ENCODE peak calls at places on chromosomes 11 and 22, in seven cellular contexts. C is Caco-2; G is H9; Q is mammary epithelial cell; J is psoas muscle; M is breast epithelium; Y is CD8-positive, alpha-beta memory T cell. H is an unnamed sample.

GRCh38 chr11:44983786-44984185 is 33.1 kb upstream of the TP53I11 start:
- DNase-seq in C (no peak), M (peak; percentile 12), J (no peak), Q (no peak), Y (no peak), G (no peak), H (no peak)

GRCh38 chr22:31497148-31497938 is 1.0 kb downstream of the SFI1 start:
- DNase-seq in G (no peak), C (no peak), J (no peak), Q (no peak), M (no peak), Y (no peak), H (no peak)

GRCh38 chr22:32075997-32076725 is 33.1 kb downstream of the SLC5A1 start:
- DNase-seq in M (no peak), Y (no peak), G (no peak), Q (no peak), J (no peak), C (no peak), H (no peak)

GRCh38 chr11:71484248-71485062 is 31.5 kb downstream of the NADSYN1 start:
- DNase-seq in Y (no peak), J (no peak), Q (no peak), G (no peak), C (no peak), M (no peak), H (no peak)

GRCh38 chr11:134566311-134566710 is 154.3 kb upstream of the B3GAT1 start:
- DNase-seq in Y (no peak), G (no peak), J (no peak), M (no peak), C (no peak), Q (no peak), H (no peak)

GRCh38 chr11:130472434-130472961 is 24.1 kb downstream of the ADAMTS15 start:
- DNase-seq in Q (no peak), J (no peak), G (no peak), C (no peak), M (no peak), Y (no peak), H (no peak)

GRCh38 chr11:58392741-58393140 is 13.9 kb downstream of the OR5B3 start:
- DNase-seq in Y (no peak), J (no peak), G (no peak), Q (peak; percentile 45), C (no peak), M (no peak), H (no peak)

GRCh38 chr22:40001800-40002577 is 7.2 kb downstream of the FAM83F start:
- DNase-seq in G (no peak), M (no peak), C (no peak), Q (peak; percentile 65), Y (no peak), J (no peak), H (no peak)

GRCh38 chr11:63814383-63814736 is 1.1 kb downstream of the SPINDOC start:
- DNase-seq in M (no peak), Y (no peak), J (no peak), G (no peak), C (no peak), Q (peak; percentile 15), H (no peak)

GRCh38 chr22:19123936-19124335 is 1.7 kb upstream of the DGCR2 start:
- DNase-seq in G (no peak), Y (no peak), M (no peak), J (no peak), Q (no peak), C (no peak), H (no peak)

GRCh38 chr22:45994516-45995404 is 17.8 kb upstream of the WNT7B start:
- DNase-seq in G (peak; percentile 87), Q (peak; percentile 40), M (peak; percentile 89), C (peak; percentile 90), Y (peak; percentile 75), J (peak; percentile 87), H (peak; percentile 73)

GRCh38 chr22:50627914-50628542 is at the start of gene ARSA:
- DNase-seq in Q (peak; percentile 76), C (peak; percentile 80), M (peak; percentile 86), Y (peak; percentile 75), G (peak; percentile 86), J (peak; percentile 89), H (peak; percentile 89)

GRCh38 chr11:108559340-108559739 is 34.2 kb downstream of the EXPH5 start:
- DNase-seq in J (no peak), Y (no peak), M (no peak), G (no peak), Q (peak; percentile 69), C (no peak), H (no peak)

GRCh38 chr11:30991376-30991775 is 378.2 kb downstream of the DCDC1 start:
- DNase-seq in C (no peak), J (no peak), M (no peak), Y (no peak), G (no peak), Q (no peak), H (no peak)

GRCh38 chr11:58625086-58625485 is 2.6 kb downstream of the CNTF start:
- DNase-seq in Q (no peak), Y (no peak), G (no peak), J (no peak), M (no peak), C (no peak), H (no peak)

GRCh38 chr22:50175921-50176849 is 5.7 kb downstream of the PANX2 start:
- DNase-seq in C (no peak), J (no peak), G (no peak), Y (no peak), Q (no peak), M (no peak), H (no peak)

GRCh38 chr22:49449377-49449776 is 378.3 kb downstream of the BRD1 start:
- DNase-seq in J (no peak), Y (no peak), C (no peak), M (no peak), G (no peak), Q (no peak), H (no peak)

GRCh38 chr11:3835100-3835485 is 5.7 kb downstream of the RHOG start:
- DNase-seq in Y (no peak), Q (no peak), G (no peak), J (no peak), M (no peak), C (no peak), H (no peak)

GRCh38 chr22:35231585-35232084 is 25.7 kb upstream of the HMGXB4 start:
- DNase-seq in M (peak; percentile 81), Q (peak; percentile 68), Y (peak; percentile 41), C (peak; percentile 81), J (peak; percentile 44), G (peak; percentile 86), H (peak; percentile 53)

DNA sequence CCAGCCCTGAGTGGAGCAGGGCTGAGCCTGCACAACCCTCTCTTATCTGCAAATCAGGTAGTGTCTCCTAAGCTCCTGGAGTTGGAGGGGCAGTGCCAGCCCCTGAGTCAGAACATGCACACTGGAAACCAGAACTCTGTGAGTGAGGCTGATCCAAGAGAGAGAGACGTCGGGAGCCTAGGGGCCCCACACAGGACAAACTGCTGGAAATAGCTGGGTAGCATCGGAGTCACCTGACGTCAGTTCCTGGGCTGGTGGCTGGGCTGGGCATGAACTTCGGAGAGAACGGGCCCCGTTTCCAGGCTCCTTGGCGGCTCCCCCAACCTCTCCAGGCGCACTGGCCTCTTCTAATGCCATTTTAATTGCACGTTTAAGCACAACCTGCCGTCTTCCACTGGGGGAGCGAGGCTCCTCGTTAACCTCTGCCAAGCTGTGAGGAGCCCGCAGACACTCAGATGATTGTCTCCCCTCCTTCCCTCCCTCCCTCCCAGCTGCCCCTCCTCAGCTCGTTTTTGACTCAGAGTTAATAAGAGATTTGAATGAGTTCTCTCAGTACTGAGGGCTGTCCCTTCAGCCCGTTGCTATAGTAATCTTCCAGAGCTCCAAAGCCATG is 191.2 kb upstream of the TBCEL start:
- DNase-seq in J (no peak), Q (no peak), M (no peak), C (no peak), Y (no peak), G (no peak), H (no peak)
- H3K27me3 ChIP-seq in J (peaks cover 5% of the 10 kb centered on the region), Q (no peaks in the 10 kb centered on the region), M (no peaks in the 10 kb centered on the region), C (no peaks in the 10 kb centered on the region), Y (no peaks in the 10 kb centered on the region), G (no peaks in the 10 kb centered on the region), H (no peaks in the 10 kb centered on the region)

DNA sequence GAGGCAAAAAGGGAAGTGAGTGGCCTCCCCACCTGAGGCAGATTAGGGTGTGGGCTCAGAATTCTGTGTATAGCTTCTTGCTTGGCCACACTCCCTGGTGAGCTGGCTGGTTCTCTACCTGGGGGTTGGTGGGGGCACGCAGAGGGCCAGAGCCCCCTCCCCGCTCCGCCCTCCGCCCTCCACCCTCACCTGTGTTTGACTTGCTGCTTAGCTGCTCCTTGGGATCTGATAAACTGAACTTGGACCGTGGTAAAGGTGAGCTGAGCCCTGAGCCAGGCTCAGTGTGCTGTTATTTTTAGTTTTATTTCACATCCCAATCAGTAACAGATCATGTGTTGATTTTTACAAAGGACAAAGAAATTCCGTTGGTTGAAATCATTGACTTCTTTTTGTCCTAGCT is 1.9 kb downstream of the OVOL1 start:
- DNase-seq in Q (no peak), J (no peak), M (no peak), C (no peak), Y (no peak), G (peak; percentile 27), H (no peak)
- H3K27me3 ChIP-seq in Q (no peaks in the 10 kb centered on the region), J (peaks cover 27% of the 10 kb centered on the region), M (peaks cover 10% of the 10 kb centered on the region), C (no peaks in the 10 kb centered on the region), Y (peaks cover 26% of the 10 kb centered on the region), G (peaks cover 21% of the 10 kb centered on the region), H (peaks cover 25% of the 10 kb centered on the region)

GRCh38 chr11:19327280-19327679 is 86.5 kb upstream of the E2F8 start:
- DNase-seq in G (no peak), J (no peak), Q (no peak), C (no peak), Y (no peak), M (no peak), H (no peak)

GRCh38 chr11:19329910-19330309 is 89.2 kb upstream of the E2F8 start:
- DNase-seq in M (no peak), C (no peak), G (no peak), Q (no peak), J (no peak), Y (no peak), H (no peak)

GRCh38 chr11:19326499-19326898 is 85.8 kb upstream of the E2F8 start:
- DNase-seq in M (no peak), Q (no peak), Y (no peak), C (no peak), G (no peak), J (no peak), H (no peak)

GRCh38 chr11:19332476-19332875 is 91.7 kb upstream of the E2F8 start:
- DNase-seq in Q (no peak), G (no peak), Y (no peak), C (no peak), M (no peak), J (no peak), H (no peak)

GRCh38 chr11:19328586-19329311 is 88.0 kb upstream of the E2F8 start:
- DNase-seq in M (no peak), J (no peak), Y (no peak), C (no peak), G (no peak), Q (no peak), H (no peak)
- H3K27me3 ChIP-seq in M (no peaks in the 10 kb centered on the region), J (no peaks in the 10 kb centered on the region), Y (no peaks in the 10 kb centered on the region), C (no peaks in the 10 kb centered on the region), G (no peaks in the 10 kb centered on the region), Q (peaks cover 7% of the 10 kb centered on the region), H (no peaks in the 10 kb centered on the region)

DNA sequence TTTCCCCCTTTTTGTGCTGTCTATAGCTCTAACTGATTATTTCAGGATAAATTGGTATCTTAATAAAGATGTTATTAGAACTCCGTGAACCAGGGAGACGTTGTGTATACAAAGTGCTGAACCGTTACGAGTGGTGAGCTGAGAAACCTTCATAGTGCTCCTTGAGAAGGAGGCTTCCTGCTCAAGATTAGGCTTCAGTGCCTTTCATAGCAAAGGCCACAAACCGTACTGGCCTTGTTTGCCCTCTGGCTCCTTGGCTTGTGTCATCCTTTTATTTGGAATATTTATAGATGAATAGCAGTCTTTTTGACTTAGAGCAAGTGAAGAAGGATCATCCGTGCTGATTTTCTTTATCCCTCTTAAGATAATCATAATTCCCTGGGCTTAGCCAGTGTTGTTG is 16.3 kb downstream of the EIF3L start:
- DNase-seq in Q (no peak), M (no peak), J (no peak), C (no peak), Y (no peak), G (no peak), H (no peak)
- H3K27me3 ChIP-seq in Q (no peaks in the 10 kb centered on the region), M (no peaks in the 10 kb centered on the region), J (no peaks in the 10 kb centered on the region), C (no peaks in the 10 kb centered on the region), Y (no peaks in the 10 kb centered on the region), G (no peaks in the 10 kb centered on the region), H (no peaks in the 10 kb centered on the region)